ENCODE peak calls at places on chromosomes 7 and 10, in four cellular contexts. One of them, this sample, is unnamed.

GRCh38 chr7:75892634-75893272 is 13.9 kb downstream of the RHBDD2 start:
- DNase-seq in activated CD4-positive, alpha-beta T cell treated with anti-CD3 and anti-CD28 coated beads, Interleukin-2, amount 10 ng/mL, durations not matched to agents 7 days and 5 days: no peak
- DNase-seq in cerebellum: no peak
- DNase-seq in PC-9: peak; percentile 95
- DNase-seq in this sample: no peak

GRCh38 chr10:61897671-61898434 is 3.6 kb upstream of the ARID5B start:
- DNase-seq in activated CD4-positive, alpha-beta T cell treated with anti-CD3 and anti-CD28 coated beads, Interleukin-2, amount 10 ng/mL, durations not matched to agents 7 days and 5 days: peak; percentile 27
- DNase-seq in cerebellum: peak; percentile 61
- DNase-seq in PC-9: no peak
- DNase-seq in this sample: peak; percentile 73

GRCh38 chr10:83713423-83713822 is 425.9 kb upstream of the GHITM start:
- DNase-seq in activated CD4-positive, alpha-beta T cell treated with anti-CD3 and anti-CD28 coated beads, Interleukin-2, amount 10 ng/mL, durations not matched to agents 7 days and 5 days: no peak
- DNase-seq in cerebellum: no peak
- DNase-seq in PC-9: no peak
- DNase-seq in this sample: no peak

GRCh38 chr7:131157530-131158243 is 170.0 kb upstream of the MKLN1 start:
- DNase-seq in activated CD4-positive, alpha-beta T cell treated with anti-CD3 and anti-CD28 coated beads, Interleukin-2, amount 10 ng/mL, durations not matched to agents 7 days and 5 days: no peak
- DNase-seq in cerebellum: no peak
- DNase-seq in PC-9: no peak
- DNase-seq in this sample: no peak

GRCh38 chr7:139620676-139621344 is 97.3 kb downstream of the CLEC2L start:
- DNase-seq in activated CD4-positive, alpha-beta T cell treated with anti-CD3 and anti-CD28 coated beads, Interleukin-2, amount 10 ng/mL, durations not matched to agents 7 days and 5 days: peak; percentile 67
- DNase-seq in cerebellum: no peak
- DNase-seq in PC-9: peak; percentile 65
- DNase-seq in this sample: peak; percentile 41

GRCh38 chr7:98396768-98397167 is 4.1 kb downstream of the BAIAP2L1 start:
- DNase-seq in activated CD4-positive, alpha-beta T cell treated with anti-CD3 and anti-CD28 coated beads, Interleukin-2, amount 10 ng/mL, durations not matched to agents 7 days and 5 days: no peak
- DNase-seq in cerebellum: no peak
- DNase-seq in PC-9: no peak
- DNase-seq in this sample: no peak

GRCh38 chr10:6625428-6625827 is 45.4 kb upstream of the PRKCQ start:
- DNase-seq in activated CD4-positive, alpha-beta T cell treated with anti-CD3 and anti-CD28 coated beads, Interleukin-2, amount 10 ng/mL, durations not matched to agents 7 days and 5 days: no peak
- DNase-seq in cerebellum: no peak
- DNase-seq in PC-9: no peak
- DNase-seq in this sample: no peak

GRCh38 chr10:14153570-14154055 is 177.1 kb downstream of the FRMD4A start:
- DNase-seq in activated CD4-positive, alpha-beta T cell treated with anti-CD3 and anti-CD28 coated beads, Interleukin-2, amount 10 ng/mL, durations not matched to agents 7 days and 5 days: no peak
- DNase-seq in cerebellum: no peak
- DNase-seq in PC-9: peak; percentile 10
- DNase-seq in this sample: no peak

GRCh38 chr7:157652161-157652953 is 315.6 kb downstream of the DNAJB6 start:
- DNase-seq in activated CD4-positive, alpha-beta T cell treated with anti-CD3 and anti-CD28 coated beads, Interleukin-2, amount 10 ng/mL, durations not matched to agents 7 days and 5 days: no peak
- DNase-seq in cerebellum: no peak
- DNase-seq in PC-9: no peak
- DNase-seq in this sample: no peak